ENCODE peak calls at places on chromosomes 13 and 19, in seven cellular contexts. T, V, Y, S, C, O and W are unnamed samples. For H3K4me1, the result is how much of the 10 kb centered on the place peaks cover.

GRCh38 chr13:99542788-99543406 is 41.6 kb downstream of the TM9SF2 start:
- DNase-seq in V (no peak), C (peak), Y (no peak), T (no peak), O (no peak), S (no peak), W (no peak)

GRCh38 chr19:45385392-45386221 is 15.2 kb upstream of the ERCC2 start:
- DNase-seq in S (peak), V (peak), C (no peak), O (no peak), Y (no peak), T (peak), W (no peak)

GRCh38 chr19:48466571-48467325 is 2.4 kb upstream of the CYTH2 start:
- DNase-seq in V (no peak), T (peak), S (no peak), O (no peak), Y (no peak), C (no peak), W (no peak)

GRCh38 chr13:31038834-31039552 is 106.5 kb downstream of the TEX26 start:
- DNase-seq in V (no peak), Y (no peak), S (no peak), T (no peak), C (peak), O (no peak), W (no peak)

GRCh38 chr19:7444042-7444441 is 44.8 kb downstream of the PEX11G start:
- DNase-seq in C (no peak), T (no peak), Y (no peak), O (no peak), V (no peak), S (no peak), W (no peak)

GRCh38 chr19:41541990-41542584 is 33.9 kb upstream of the CEACAM21 start:
- DNase-seq in Y (peak), C (no peak), O (peak), T (peak), S (peak), V (peak), W (no peak)

GRCh38 chr19:6802336-6803035 is 30.0 kb downstream of the VAV1 start:
- DNase-seq in C (peak), Y (peak), V (no peak), T (no peak), S (no peak), O (no peak), W (no peak)

GRCh38 chr13:23960566-23961156 is 63.4 kb upstream of the C1QTNF9B start:
- DNase-seq in Y (peak), C (no peak), V (no peak), O (peak), T (no peak), S (no peak), W (peak)

GRCh38 chr19:3374369-3375112 is 8.2 kb downstream of the NFIC start:
- DNase-seq in S (peak), Y (no peak), C (no peak), O (no peak), T (peak), V (no peak), W (no peak)

GRCh38 chr19:9008667-9009066 is 1.5 kb downstream of the MUC16 start:
- DNase-seq in T (no peak), C (no peak), V (no peak), Y (no peak), S (no peak), O (no peak), W (no peak)

GRCh38 chr13:110250258-110250891 is 56.6 kb downstream of the COL4A1 start:
- DNase-seq in S (no peak), T (no peak), O (no peak), C (no peak), V (peak), Y (no peak), W (no peak)

GRCh38 chr19:30153326-30154210 is 211.5 kb downstream of the URI1 start:
- DNase-seq in Y (no peak), C (peak), O (no peak), V (no peak), T (peak), S (no peak), W (no peak)

GRCh38 chr19:2070436-2070827 is 19.4 kb upstream of the MKNK2 start:
- DNase-seq in S (no peak), V (no peak), T (no peak), C (no peak), Y (no peak), O (no peak), W (no peak)

GRCh38 chr19:3850320-3850972 is 18.4 kb downstream of the ZFR2 start:
- DNase-seq in T (no peak), C (no peak), Y (no peak), S (no peak), O (no peak), V (no peak), W (no peak)

GRCh38 chr13:40665754-40666057 is 735 bp downstream of the FOXO1 start:
- DNase-seq in S (peak), C (no peak), Y (no peak), O (no peak), T (peak), V (no peak), W (no peak)

GRCh38 chr13:74206061-74206561 is 71.9 kb upstream of the KLF12 start:
- DNase-seq in V (no peak), Y (no peak), O (no peak), T (no peak), C (no peak), S (no peak), W (no peak)

GRCh38 chr19:1748115-1748702 is 5.1 kb upstream of the ONECUT3 start:
- DNase-seq in Y (no peak), V (peak), O (no peak), C (no peak), T (no peak), S (no peak), W (no peak)

GRCh38 chr19:5547881-5548280 is 19.9 kb downstream of the TINCR start:
- DNase-seq in O (peak), T (peak), S (peak), C (no peak), Y (no peak), V (peak), W (no peak)

GRCh38 chr19:35869327-35870123 is 1.2 kb downstream of the APLP1 start:
- DNase-seq in T (peak), S (peak), V (peak), C (no peak), O (peak), Y (peak), W (peak)
- TF ChIP-seq SIN3A in T (peak), S (peak), V (no peak), C (no peak), O (no peak), Y (no peak), W (no peak)

DNA sequence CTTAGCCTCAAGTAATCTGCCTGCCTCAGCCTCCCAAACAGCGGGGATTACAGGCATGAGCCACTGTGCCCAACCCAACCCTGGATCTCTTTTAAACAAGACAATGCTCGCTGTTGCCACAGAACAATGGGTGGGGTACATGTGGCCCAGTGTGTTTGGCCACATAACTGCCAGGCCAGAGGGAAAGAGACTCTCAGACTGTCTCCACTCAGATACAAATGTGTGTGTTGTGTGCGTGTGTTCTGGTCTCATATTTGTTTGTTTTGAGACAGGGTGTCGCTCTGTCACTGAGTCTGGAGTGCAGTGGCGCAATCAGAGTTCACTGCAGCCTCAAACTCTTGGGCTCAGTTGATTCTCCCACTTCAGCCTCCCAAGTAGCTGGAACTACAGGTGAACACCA is 25.8 kb downstream of the LDLR start:
- DNase-seq in C (no peak), V (no peak), S (no peak), O (no peak), Y (no peak), T (no peak), W (no peak)
- H3K4me3 ChIP-seq in C (no peak), V (no peak), S (no peak), O (no peak), Y (no peak), T (no peak), W (no peak)

GRCh38 chr13:114123876-114124275 is 8.5 kb downstream of the RASA3 start:
- DNase-seq in C (no peak), V (no peak), Y (no peak), T (no peak), S (no peak), O (no peak), W (no peak)

GRCh38 chr13:114124486-114124885 is 7.9 kb downstream of the RASA3 start:
- DNase-seq in V (no peak), T (no peak), S (no peak), O (no peak), Y (no peak), C (no peak), W (no peak)

GRCh38 chr13:114122591-114123211 is 9.7 kb downstream of the RASA3 start:
- DNase-seq in T (peak), Y (no peak), C (no peak), V (no peak), S (no peak), O (no peak), W (no peak)

GRCh38 chr13:114124921-114125320 is 7.5 kb downstream of the RASA3 start:
- DNase-seq in S (no peak), O (no peak), Y (no peak), C (no peak), V (no peak), T (no peak), W (no peak)

DNA sequence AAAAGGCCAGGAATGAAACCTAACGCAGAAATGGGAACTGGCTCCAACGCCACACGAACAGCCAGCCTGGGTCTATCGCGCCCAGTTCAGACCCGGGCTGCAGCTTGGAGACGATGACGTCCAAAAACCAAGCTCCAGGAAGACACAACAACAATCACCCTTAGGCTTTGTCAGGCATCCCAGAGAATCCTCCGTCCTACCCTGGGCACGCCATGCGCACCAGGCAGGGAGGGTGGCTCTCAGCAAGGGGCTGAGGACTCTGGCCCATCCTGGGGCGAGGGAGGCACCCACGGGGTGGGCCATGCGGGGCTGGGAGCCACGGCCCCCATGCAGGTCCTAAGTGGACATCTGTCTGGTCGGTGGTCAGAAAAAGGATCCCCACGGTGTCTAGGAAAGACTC is 9.0 kb downstream of the RASA3 start:
- DNase-seq in Y (no peak), C (no peak), O (no peak), S (no peak), T (no peak), V (no peak), W (no peak)
- H3K4me1 ChIP-seq in Y (under half), C (under half), O (under half), S (under half), T (under half), V (under half), W (half or more)

GRCh38 chr19:33554821-33555220 is 33.2 kb upstream of the PEPD start:
- DNase-seq in C (no peak), O (no peak), S (no peak), T (no peak), V (no peak), Y (no peak), W (no peak)

GRCh38 chr19:33553530-33554310 is 32.1 kb upstream of the PEPD start:
- DNase-seq in T (no peak), C (no peak), O (no peak), Y (no peak), S (no peak), V (no peak), W (no peak)

GRCh38 chr19:33557720-33558119 is 36.1 kb upstream of the PEPD start:
- DNase-seq in C (no peak), T (no peak), Y (no peak), O (no peak), V (no peak), S (no peak), W (no peak)

GRCh38 chr19:33554391-33554790 is 32.8 kb upstream of the PEPD start:
- DNase-seq in T (no peak), Y (no peak), O (no peak), C (no peak), S (no peak), V (no peak), W (no peak)

GRCh38 chr19:33556261-33556660 is 34.7 kb upstream of the PEPD start:
- DNase-seq in C (no peak), T (no peak), Y (no peak), S (no peak), O (no peak), V (no peak), W (no peak)
- TF ChIP-seq SIN3A in C (no peak), T (no peak), Y (no peak), S (no peak), O (no peak), V (no peak), W (no peak)

GRCh38 chr19:32457540-32457939 is 52.0 kb downstream of the DPY19L3 start:
- DNase-seq in O (no peak), S (no peak), V (no peak), Y (no peak), C (no peak), T (no peak), W (no peak)

GRCh38 chr19:32453736-32454135 is 48.2 kb downstream of the DPY19L3 start:
- DNase-seq in T (no peak), O (no peak), Y (no peak), C (no peak), S (no peak), V (no peak), W (no peak)

GRCh38 chr19:32458500-32459123 is 53.0 kb downstream of the DPY19L3 start:
- DNase-seq in Y (no peak), V (no peak), C (peak), O (no peak), S (no peak), T (no peak), W (no peak)

GRCh38 chr19:32459199-32459865 is 53.8 kb downstream of the DPY19L3 start:
- DNase-seq in T (no peak), Y (no peak), O (peak), V (no peak), S (no peak), C (no peak), W (no peak)

GRCh38 chr19:32456406-32456805 is 50.8 kb downstream of the DPY19L3 start:
- DNase-seq in Y (no peak), S (no peak), V (no peak), T (no peak), C (no peak), O (no peak), W (no peak)
- H3K4me3 ChIP-seq in Y (no peak), S (no peak), V (no peak), T (no peak), C (no peak), O (no peak), W (no peak)

DNA sequence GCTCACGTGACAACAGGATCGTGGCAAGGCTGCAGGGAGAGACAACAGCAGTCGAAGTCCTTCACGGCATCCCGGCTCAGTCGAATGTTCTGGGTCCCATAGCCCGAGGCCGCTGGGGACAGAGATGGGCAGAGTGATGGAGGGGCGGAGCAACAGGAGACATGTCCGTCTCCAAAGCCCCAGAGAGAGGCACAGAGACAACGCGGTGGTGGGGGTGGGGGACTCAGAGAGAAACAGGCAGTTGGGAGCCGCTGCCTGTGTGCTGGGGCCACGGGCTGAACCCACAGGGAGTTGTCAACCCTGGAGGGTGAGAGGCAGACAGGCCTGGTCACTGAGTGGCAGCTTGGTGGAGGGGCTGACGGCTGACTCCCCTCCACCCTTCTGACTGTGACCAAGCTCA is 20.4 kb downstream of the NOSIP start:
- DNase-seq in Y (no peak), V (no peak), O (no peak), C (no peak), S (no peak), T (no peak), W (no peak)
- H3K4me1 ChIP-seq in Y (under half), V (under half), O (under half), C (under half), S (under half), T (under half), W (under half)

GRCh38 chr13:44084146-44084545 is 204.4 kb downstream of the LACC1 start:
- DNase-seq in S (no peak), V (no peak), Y (no peak), T (no peak), C (no peak), O (no peak), W (no peak)

GRCh38 chr13:44088409-44088808 is 208.7 kb downstream of the LACC1 start:
- DNase-seq in Y (no peak), S (no peak), O (no peak), V (no peak), C (no peak), T (no peak), W (no peak)

GRCh38 chr13:44088911-44089851 is 209.5 kb downstream of the LACC1 start:
- DNase-seq in Y (no peak), C (no peak), S (no peak), T (no peak), V (no peak), O (no peak), W (no peak)

GRCh38 chr13:44092053-44092452 is 212.3 kb downstream of the LACC1 start:
- DNase-seq in Y (no peak), V (no peak), O (no peak), C (no peak), T (no peak), S (no peak), W (no peak)

GRCh38 chr13:44086389-44086788 is 206.7 kb downstream of the LACC1 start:
- DNase-seq in T (no peak), V (no peak), Y (no peak), O (no peak), S (no peak), C (no peak), W (no peak)
- TF ChIP-seq SIN3A in T (no peak), V (no peak), Y (no peak), O (no peak), S (no peak), C (no peak), W (no peak)

DNA sequence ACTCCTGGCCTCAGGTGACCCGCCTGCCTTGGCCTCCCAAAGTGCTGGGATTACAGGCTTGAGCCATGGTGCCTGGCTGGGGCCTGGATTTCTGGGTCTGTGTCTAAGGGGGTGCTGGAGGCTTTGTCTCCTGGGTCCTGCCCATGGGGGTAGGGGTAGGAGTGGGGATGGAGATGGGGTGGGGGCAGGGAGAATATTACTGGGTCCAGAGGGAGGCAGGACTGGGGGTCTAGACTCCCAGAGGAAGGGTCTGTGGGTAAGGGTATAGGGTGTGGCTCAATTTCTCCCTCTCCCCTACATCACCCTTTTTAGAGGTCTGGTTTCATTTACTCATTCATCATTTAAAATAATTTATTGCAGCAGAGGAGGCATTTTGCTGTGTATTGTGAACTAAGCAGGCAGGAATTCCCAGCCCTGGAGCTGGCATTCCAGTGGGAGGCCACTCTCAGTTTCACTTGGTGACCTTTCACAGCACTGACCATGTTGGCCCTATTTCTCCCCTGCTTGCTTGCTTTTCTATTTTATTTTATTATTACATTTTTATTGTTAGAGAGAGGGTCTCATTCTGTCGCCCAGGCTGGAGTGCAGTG is 810 bp upstream of the NFKBID start:
- DNase-seq in T (no peak), C (no peak), Y (no peak), O (no peak), S (no peak), V (no peak), W (no peak)
- H3K4me3 ChIP-seq in T (peak), C (peak), Y (peak), O (peak), S (no peak), V (peak), W (peak)

GRCh38 chr19:14116525-14116917 is 1.0 kb downstream of the PRKACA start:
- DNase-seq in T (no peak), O (no peak), Y (no peak), C (no peak), S (no peak), V (no peak), W (no peak)

GRCh38 chr19:14113762-14114414 is 3.7 kb downstream of the PRKACA start:
- DNase-seq in Y (peak), S (peak), C (no peak), T (no peak), O (no peak), V (peak), W (no peak)

GRCh38 chr19:14115761-14116160 is 1.8 kb downstream of the PRKACA start:
- DNase-seq in O (no peak), S (no peak), Y (no peak), C (no peak), V (no peak), T (no peak), W (no peak)

GRCh38 chr19:14114439-14114838 is 3.1 kb downstream of the PRKACA start:
- DNase-seq in V (no peak), S (no peak), T (no peak), C (no peak), O (no peak), Y (no peak), W (no peak)

DNA sequence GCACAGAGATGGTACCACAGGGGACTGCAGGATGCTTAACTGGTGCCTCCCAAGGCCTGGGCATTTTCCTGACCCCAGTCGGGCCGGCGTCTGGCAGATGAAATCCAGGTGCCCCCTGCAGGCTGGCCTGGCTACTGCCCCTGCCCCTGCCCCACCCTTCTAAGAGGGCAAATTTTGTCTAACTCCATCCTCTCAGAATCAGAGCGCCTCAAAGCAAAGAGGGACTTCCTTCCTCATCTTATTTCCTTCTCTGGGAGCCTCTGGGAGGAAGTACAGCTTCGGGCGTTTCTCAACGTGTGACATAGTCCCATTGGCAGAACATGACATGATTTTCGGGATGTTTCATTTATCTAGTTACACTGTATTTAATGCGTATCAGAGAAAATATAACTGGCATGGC is 2.7 kb downstream of the PRKACA start:
- DNase-seq in Y (no peak), V (peak), S (no peak), O (no peak), C (no peak), T (peak), W (no peak)
- H3K4me1 ChIP-seq in Y (under half), V (under half), S (under half), O (half or more), C (under half), T (under half), W (under half)

DNA sequence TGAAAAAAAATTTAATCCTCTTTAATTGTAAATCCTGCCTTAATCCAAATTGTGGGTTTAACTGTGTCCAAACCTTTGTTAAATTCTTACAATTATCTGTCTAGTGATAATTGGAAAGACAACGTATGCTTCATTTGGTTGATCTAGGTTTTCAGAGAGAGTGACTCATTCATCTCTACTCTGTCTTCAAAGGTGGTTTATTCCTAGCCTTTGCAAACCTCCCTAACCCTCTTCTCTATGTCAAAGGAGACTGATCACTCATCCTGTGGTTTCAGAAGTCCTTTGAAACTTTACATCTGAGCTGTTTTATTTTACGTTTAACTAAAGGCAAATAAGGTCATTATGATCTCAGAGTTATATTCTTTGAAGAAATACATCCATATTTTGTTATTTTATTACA is 8.8 kb upstream of the OXGR1 start:
- DNase-seq in V (no peak), S (no peak), O (no peak), T (no peak), Y (no peak), C (no peak), W (no peak)
- TF ChIP-seq SIN3A in V (no peak), S (no peak), O (no peak), T (no peak), Y (no peak), C (no peak), W (no peak)